ENCODE peak calls at places on chromosomes 2 and 18, in four cellular contexts. E is EH; U is NCI-H146; Y is stimulated activated CD4-positive, alpha-beta T cell treated with anti-CD3 and anti-CD28 coated beads, Interleukin-15, amount 100 ng/mL, for 1 hour. G is an unnamed sample.

GRCh38 chr2:59029058-59029457 is 787.9 kb upstream of the FANCL start:
- DNase-seq in E (no peak), U (no peak), Y (no peak), G (no peak)

GRCh38 chr2:206020151-206020550 is 65.8 kb downstream of the INO80D start:
- DNase-seq in E (no peak), U (no peak), Y (no peak), G (no peak)

GRCh38 chr2:234691226-234691600 is 194.3 kb upstream of the ARL4C start:
- DNase-seq in E (no peak), U (peak), Y (no peak), G (peak)

GRCh38 chr2:229133155-229133772 is 137.8 kb downstream of the PID1 start:
- DNase-seq in E (peak), U (peak), Y (no peak), G (peak)

GRCh38 chr2:135617501-135618015 is 86.3 kb downstream of the R3HDM1 start:
- DNase-seq in E (peak), U (no peak), Y (no peak), G (no peak)

GRCh38 chr18:5756823-5757222 is 138.5 kb downstream of the TMEM200C start:
- DNase-seq in E (no peak), U (no peak), Y (no peak), G (no peak)

GRCh38 chr2:68853035-68853434 is 18.2 kb downstream of the BMP10 start:
- DNase-seq in E (peak), U (no peak), Y (no peak), G (no peak)

GRCh38 chr2:177606636-177607035 is 214.1 kb downstream of the AGPS start:
- DNase-seq in E (peak), U (peak), Y (no peak), G (no peak)

GRCh38 chr2:85773692-85774091 is 19.9 kb downstream of the ATOH8 start:
- DNase-seq in E (no peak), U (no peak), Y (no peak), G (no peak)

GRCh38 chr2:166126014-166126639 is 1.7 kb downstream of the SCN1A start:
- DNase-seq in E (peak), U (no peak), Y (no peak), G (no peak)

GRCh38 chr2:239040152-239040761 is 192.4 kb downstream of the TWIST2 start:
- DNase-seq in E (no peak), U (no peak), Y (no peak), G (no peak)

GRCh38 chr18:38759457-38759856 is 1193.9 kb upstream of the CELF4 start:
- DNase-seq in E (no peak), U (no peak), Y (no peak), G (no peak)

GRCh38 chr2:112148477-112148876 is 10.3 kb downstream of the FBLN7 start:
- DNase-seq in E (no peak), U (no peak), Y (no peak), G (no peak)

GRCh38 chr2:231487197-231487596 is 22.9 kb upstream of the NCL start:
- DNase-seq in E (no peak), U (no peak), Y (no peak), G (no peak)

GRCh38 chr18:58195278-58195721 is 151.3 kb downstream of the NEDD4L start:
- DNase-seq in E (no peak), U (peak), Y (no peak), G (peak)

GRCh38 chr18:22132763-22133162 is 36.6 kb upstream of the GATA6 start:
- DNase-seq in E (no peak), U (no peak), Y (no peak), G (no peak)

GRCh38 chr2:53407363-53408080 is 360.1 kb upstream of the CHAC2 start:
- DNase-seq in E (no peak), U (no peak), Y (no peak), G (no peak)

GRCh38 chr2:179898873-179899272 is 37.5 kb upstream of the ZNF385B start:
- DNase-seq in E (peak), U (peak), Y (no peak), G (peak)

GRCh38 chr2:188303363-188304031 is 11.8 kb downstream of the GULP1 start:
- DNase-seq in E (peak), U (no peak), Y (no peak), G (no peak)